ENCODE peak calls at places on chromosomes 2 and 18, in eight cellular contexts. Y, I, O, E, B, A, H and Z are unnamed samples.

GRCh38 chr2:162196611-162197010 is 44.6 kb upstream of the GCG start:
- DNase-seq in Y (no peak), I (no peak), O (no peak), E (no peak), B (no peak), A (no peak), H (no peak), Z (no peak)

GRCh38 chr2:138244400-138245001 is 257.1 kb upstream of the SPOPL start:
- DNase-seq in Y (no peak), I (no peak), O (no peak), E (no peak), B (no peak), A (no peak), H (no peak), Z (no peak)

GRCh38 chr2:226625951-226626350 is 173.7 kb downstream of the IRS1 start:
- DNase-seq in Y (no peak), I (no peak), O (no peak), E (no peak), B (no peak), A (no peak), H (no peak), Z (no peak)

GRCh38 chr2:221484761-221485499 is 87.2 kb downstream of the EPHA4 start:
- DNase-seq in Y (no peak), I (no peak), O (no peak), E (no peak), B (no peak), A (no peak), H (no peak), Z (no peak)

GRCh38 chr18:25457636-25458035 is 105.7 kb upstream of the ZNF521 start:
- DNase-seq in Y (no peak), I (no peak), O (no peak), E (no peak), B (no peak), A (no peak), H (no peak), Z (no peak)

GRCh38 chr18:68220458-68220857 is 494.4 kb downstream of the TMX3 start:
- DNase-seq in Y (no peak), I (no peak), O (no peak), E (no peak), B (no peak), A (no peak), H (no peak), Z (no peak)

GRCh38 chr18:55092166-55092565 is 132.9 kb upstream of the CCDC68 start:
- DNase-seq in Y (no peak), I (no peak), O (no peak), E (no peak), B (no peak), A (no peak), H (no peak), Z (no peak)

GRCh38 chr18:58666176-58666575 is 5.1 kb upstream of the MALT1 start:
- DNase-seq in Y (no peak), I (no peak), O (no peak), E (no peak), B (no peak), A (no peak), H (no peak), Z (no peak)

GRCh38 chr18:9516437-9517064 is 41.2 kb downstream of the RALBP1 start:
- DNase-seq in Y (no peak), I (no peak), O (no peak), E (no peak), B (peak), A (no peak), H (peak), Z (no peak)

GRCh38 chr18:80198391-80198790 is 48.9 kb downstream of the PARD6G start:
- DNase-seq in Y (no peak), I (no peak), O (no peak), E (no peak), B (no peak), A (no peak), H (no peak), Z (no peak)

GRCh38 chr2:29259221-29259620 is 144.0 kb downstream of the CLIP4 start:
- DNase-seq in Y (no peak), I (no peak), O (no peak), E (no peak), B (no peak), A (no peak), H (no peak), Z (no peak)
- TF ChIP-seq CTCF in Y (no peak), I (no peak), O (no peak), E (no peak), B (no peak), A (no peak), H (no peak), Z (no peak)

GRCh38 chr2:101204400-101205095 is 48.1 kb upstream of the CNOT11 start:
- DNase-seq in Y (no peak), I (no peak), O (no peak), E (no peak), B (no peak), A (no peak), H (no peak), Z (no peak)
- TF ChIP-seq CTCF in Y (peak), I (no peak), O (peak), E (no peak), B (no peak), A (peak), H (no peak), Z (no peak)

GRCh38 chr2:45793998-45794720 is 142.7 kb downstream of the PRKCE start:
- DNase-seq in Y (no peak), I (no peak), O (no peak), E (no peak), B (no peak), A (no peak), H (no peak), Z (no peak)
- TF ChIP-seq CTCF in Y (no peak), I (no peak), O (no peak), E (no peak), B (no peak), A (no peak), H (no peak), Z (no peak)

GRCh38 chr2:10306901-10307463 is 4.3 kb downstream of the HPCAL1 start:
- DNase-seq in Y (no peak), I (no peak), O (no peak), E (no peak), B (no peak), A (no peak), H (no peak), Z (no peak)

GRCh38 chr2:10304458-10305253 is 2.0 kb downstream of the HPCAL1 start:
- DNase-seq in Y (no peak), I (no peak), O (no peak), E (no peak), B (no peak), A (no peak), H (no peak), Z (no peak)

GRCh38 chr2:10305254-10305635 is 2.5 kb downstream of the HPCAL1 start:
- DNase-seq in Y (no peak), I (no peak), O (no peak), E (no peak), B (no peak), A (no peak), H (no peak), Z (no peak)

GRCh38 chr2:10303634-10304378 is 1.1 kb downstream of the HPCAL1 start:
- DNase-seq in Y (no peak), I (peak), O (no peak), E (no peak), B (peak), A (no peak), H (peak), Z (peak)

GRCh38 chr2:10305715-10306114 is 3.0 kb downstream of the HPCAL1 start:
- DNase-seq in Y (peak), I (no peak), O (no peak), E (no peak), B (no peak), A (no peak), H (peak), Z (no peak)
- TF ChIP-seq CTCF in Y (peak), I (no peak), O (no peak), E (no peak), B (no peak), A (peak), H (peak), Z (no peak)